ENCODE peak calls at places on chromosome 22, in six cellular contexts. H, F, L, K, M and V are unnamed samples.

GRCh38 chr22:29691636-29692326 is 28.0 kb upstream of the CABP7 start:
- DNase-seq in F (no peak), H (no peak), L (no peak), K (no peak), M (no peak), V (no peak)

GRCh38 chr22:17569971-17570511 is 6.7 kb downstream of the SLC25A18 start:
- DNase-seq in K (no peak), H (no peak), F (no peak), M (peak), L (no peak), V (no peak)

GRCh38 chr22:17159504-17159951 is 451 bp upstream of the HDHD5 start:
- DNase-seq in F (no peak), H (peak), M (peak), K (peak), L (no peak), V (no peak)

GRCh38 chr22:30908051-30908461 is 60.5 kb downstream of the MORC2 start:
- DNase-seq in H (no peak), M (no peak), F (no peak), K (no peak), L (no peak), V (no peak)

GRCh38 chr22:50620861-50621490 is 7.0 kb downstream of the ARSA start:
- DNase-seq in K (no peak), H (peak), F (no peak), M (peak), L (no peak), V (no peak)

GRCh38 chr22:29030618-29031235 is 30.9 kb downstream of the C22orf31 start:
- DNase-seq in H (peak), L (peak), K (peak), M (peak), F (peak), V (peak)

GRCh38 chr22:20606041-20606783 is 98.8 kb downstream of the MED15 start:
- DNase-seq in K (peak), H (peak), M (peak), F (peak), L (peak), V (peak)

GRCh38 chr22:33513388-33514336 is 406.6 kb downstream of the LARGE1 start:
- DNase-seq in M (no peak), F (no peak), H (no peak), L (no peak), K (no peak), V (no peak)

GRCh38 chr22:32158712-32159533 is at the start of gene C22orf42:
- DNase-seq in M (no peak), L (no peak), K (no peak), H (no peak), F (no peak), V (no peak)

GRCh38 chr22:20154602-20155183 is 3.8 kb upstream of the CCDC188 start:
- DNase-seq in F (no peak), H (no peak), L (no peak), M (no peak), K (no peak), V (no peak)

GRCh38 chr22:19767427-19768380 is 7.1 kb downstream of the TBX1 start:
- DNase-seq in L (no peak), M (no peak), F (no peak), K (no peak), H (no peak), V (no peak)

GRCh38 chr22:25741692-25742626 is at the start of gene MYO18B:
- DNase-seq in F (no peak), K (no peak), L (no peak), H (no peak), M (no peak), V (no peak)

GRCh38 chr22:30876925-30877553 is 91.5 kb downstream of the MORC2 start:
- DNase-seq in K (no peak), H (no peak), L (no peak), M (peak), F (no peak), V (no peak)

DNA sequence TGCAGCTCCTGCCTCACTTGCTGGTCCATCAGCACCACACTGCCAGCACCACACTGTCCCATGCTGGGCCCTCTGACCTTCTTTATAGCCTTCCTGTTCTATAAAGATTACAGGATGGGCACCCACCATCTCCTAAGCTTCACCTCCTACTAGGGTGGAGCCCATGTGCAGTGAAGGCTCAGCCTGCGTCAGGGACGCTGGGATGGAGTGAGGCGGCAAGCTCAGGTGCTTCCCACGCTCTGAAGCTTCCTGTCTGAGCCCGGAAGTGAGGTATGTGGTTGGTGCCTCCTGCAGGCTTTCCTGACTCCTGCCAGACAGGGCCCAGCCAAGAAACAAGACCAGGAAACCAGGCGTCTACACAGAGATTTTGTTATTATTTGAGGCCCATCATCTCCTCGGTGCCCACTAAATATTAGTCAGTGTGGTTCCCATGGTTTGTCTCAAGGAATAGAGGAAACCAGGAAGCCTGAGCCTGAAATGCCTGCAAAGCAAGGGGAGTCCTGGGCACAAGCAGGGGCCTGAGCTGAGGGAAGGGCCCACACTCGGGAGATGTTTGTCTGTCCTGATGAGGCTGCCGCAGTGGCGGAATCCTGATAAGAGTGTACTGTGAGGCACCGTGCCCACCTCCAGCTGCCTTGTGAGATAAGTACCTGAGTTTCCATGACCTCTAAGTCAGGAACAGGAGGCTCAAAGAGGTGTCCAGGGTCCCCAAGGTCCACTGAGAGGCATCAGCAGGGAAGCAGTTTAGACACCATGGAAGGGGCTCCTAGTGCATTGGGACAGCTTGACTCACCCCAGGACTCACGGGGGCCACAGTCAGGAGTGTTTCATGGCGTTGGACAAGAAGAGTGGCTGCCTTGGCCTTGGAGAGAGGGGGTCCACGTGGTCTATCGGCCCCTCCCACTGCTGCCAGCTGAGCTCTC is 22.0 kb downstream of the RSPH14 start:
- DNase-seq in M (no peak), H (no peak), F (no peak), L (no peak), K (no peak), V (no peak)
- TF ChIP-seq CTCF in M (no peak), H (no peak), F (no peak), L (no peak), K (no peak), V (no peak)

DNA sequence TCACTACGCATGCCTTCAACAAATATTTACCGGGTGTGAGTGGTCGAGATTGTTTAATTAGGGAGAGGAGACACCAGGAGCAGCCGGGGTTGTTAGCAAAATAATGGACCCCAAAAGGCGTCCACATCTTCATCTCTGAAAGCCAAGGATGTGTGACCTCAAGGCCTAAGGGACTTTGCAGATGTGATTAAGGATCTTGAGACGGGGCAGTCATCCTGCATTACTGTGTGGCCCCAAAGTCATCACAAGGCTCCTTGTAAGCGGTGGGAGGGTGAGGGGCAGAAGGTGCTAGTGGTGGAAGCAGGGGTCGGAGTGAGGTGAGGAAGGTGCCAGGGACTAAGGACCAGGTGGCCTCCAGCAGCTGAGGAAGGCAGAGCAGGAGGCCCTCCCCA is 83.6 kb downstream of the CELSR1 start:
- DNase-seq in F (no peak), L (no peak), M (no peak), H (no peak), K (no peak), V (no peak)
- TF ChIP-seq CTCF in F (no peak), L (no peak), M (no peak), H (no peak), K (no peak), V (no peak)

GRCh38 chr22:45087802-45088201 is 75.9 kb upstream of the NUP50 start:
- DNase-seq in H (no peak), K (no peak), M (no peak), F (no peak), L (no peak), V (no peak)

GRCh38 chr22:45083659-45084305 is 74.0 kb upstream of the PHF21B start:
- DNase-seq in M (peak), K (no peak), H (no peak), F (peak), L (no peak), V (no peak)

GRCh38 chr22:45077826-45078334 is 68.1 kb upstream of the PHF21B start:
- DNase-seq in K (no peak), H (no peak), F (no peak), L (no peak), M (no peak), V (no peak)

GRCh38 chr22:45084400-45084920 is 74.7 kb upstream of the PHF21B start:
- DNase-seq in K (no peak), L (no peak), H (no peak), M (no peak), F (no peak), V (no peak)

GRCh38 chr22:45082795-45083194 is 73.0 kb upstream of the PHF21B start:
- DNase-seq in H (no peak), F (no peak), K (no peak), L (no peak), M (no peak), V (no peak)
- TF ChIP-seq CTCF in H (no peak), F (peak), K (no peak), L (no peak), M (peak), V (peak)

GRCh38 chr22:40671369-40671768 is 7.9 kb upstream of the MCHR1 start:
- DNase-seq in F (no peak), H (no peak), K (no peak), L (no peak), M (no peak), V (no peak)
- TF ChIP-seq CTCF in F (no peak), H (no peak), K (no peak), L (no peak), M (no peak), V (no peak)

GRCh38 chr22:48488149-48488551 is 1339.5 kb downstream of the BRD1 start:
- DNase-seq in F (no peak), M (no peak), H (no peak), K (no peak), L (peak), V (no peak)
- TF ChIP-seq CTCF in F (no peak), M (peak), H (no peak), K (no peak), L (no peak), V (peak)

GRCh38 chr22:39134366-39135091 is 18.0 kb downstream of the CBX7 start:
- DNase-seq in H (no peak), L (no peak), F (no peak), K (no peak), M (no peak), V (no peak)

GRCh38 chr22:39132871-39133524 is 19.5 kb downstream of the CBX7 start:
- DNase-seq in M (no peak), K (no peak), H (no peak), F (no peak), L (no peak), V (no peak)

GRCh38 chr22:39133871-39134270 is 18.6 kb downstream of the CBX7 start:
- DNase-seq in M (no peak), K (no peak), F (no peak), H (no peak), L (no peak), V (no peak)

GRCh38 chr22:39136317-39136716 is 16.2 kb downstream of the CBX7 start:
- DNase-seq in M (no peak), K (no peak), F (no peak), L (no peak), H (no peak), V (no peak)

DNA sequence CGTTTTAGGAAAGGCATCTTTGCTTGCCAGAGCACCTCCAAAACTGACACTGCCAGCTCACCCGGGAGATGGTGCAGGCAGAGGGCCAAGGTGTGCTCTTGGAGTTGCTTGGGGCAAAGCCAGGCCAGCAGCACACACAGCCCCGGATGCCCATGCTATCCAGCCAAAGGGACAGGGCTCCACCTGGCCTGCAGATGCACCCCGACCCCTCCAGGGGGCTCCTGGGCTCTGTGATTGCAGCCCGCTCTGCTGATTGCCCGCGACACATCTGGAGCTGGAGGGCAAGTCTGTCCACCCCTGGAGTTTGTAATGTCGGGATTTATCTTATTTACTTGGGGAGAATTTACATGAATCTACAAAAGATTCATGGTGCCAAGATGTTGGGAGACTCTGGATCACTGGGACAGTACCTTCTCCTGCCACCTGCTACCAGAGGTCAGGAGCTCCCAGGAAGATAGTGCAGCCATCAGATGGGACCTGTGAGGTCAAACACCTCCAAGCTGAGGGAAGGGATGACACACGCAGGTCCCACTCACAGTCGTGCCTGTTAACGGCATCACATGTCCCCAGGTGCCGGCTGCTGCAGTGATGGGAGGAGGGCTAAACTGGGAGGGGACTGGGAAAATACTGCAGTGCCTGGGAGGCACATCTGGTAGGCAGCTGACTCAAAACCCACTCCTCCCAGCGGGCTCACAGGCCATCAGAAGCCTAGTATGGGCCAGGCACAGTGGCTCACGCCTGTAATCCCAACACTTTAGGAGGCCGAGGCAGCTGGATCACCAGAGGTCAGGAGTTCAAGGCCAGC is 17.2 kb downstream of the CBX7 start:
- DNase-seq in L (peak), M (peak), H (no peak), F (peak), K (no peak), V (peak)
- TF ChIP-seq CTCF in L (peak), M (peak), H (no peak), F (peak), K (no peak), V (peak)

GRCh38 chr22:36900880-36901279 is 12.5 kb upstream of the CSF2RB start:
- DNase-seq in H (no peak), F (no peak), M (no peak), K (no peak), L (no peak), V (no peak)

GRCh38 chr22:36902143-36902911 is 11.1 kb upstream of the CSF2RB start:
- DNase-seq in L (no peak), M (no peak), F (no peak), K (no peak), H (no peak), V (no peak)

GRCh38 chr22:36907464-36907863 is 6.0 kb upstream of the CSF2RB start:
- DNase-seq in K (no peak), L (no peak), H (no peak), F (no peak), M (no peak), V (no peak)

GRCh38 chr22:36901411-36902142 is 11.9 kb upstream of the CSF2RB start:
- DNase-seq in L (no peak), F (no peak), H (no peak), M (no peak), K (no peak), V (no peak)

GRCh38 chr22:36904260-36904659 is 9.2 kb upstream of the CSF2RB start:
- DNase-seq in F (no peak), M (no peak), L (no peak), H (no peak), K (no peak), V (no peak)
- TF ChIP-seq CTCF in F (peak), M (no peak), L (no peak), H (no peak), K (no peak), V (no peak)

DNA sequence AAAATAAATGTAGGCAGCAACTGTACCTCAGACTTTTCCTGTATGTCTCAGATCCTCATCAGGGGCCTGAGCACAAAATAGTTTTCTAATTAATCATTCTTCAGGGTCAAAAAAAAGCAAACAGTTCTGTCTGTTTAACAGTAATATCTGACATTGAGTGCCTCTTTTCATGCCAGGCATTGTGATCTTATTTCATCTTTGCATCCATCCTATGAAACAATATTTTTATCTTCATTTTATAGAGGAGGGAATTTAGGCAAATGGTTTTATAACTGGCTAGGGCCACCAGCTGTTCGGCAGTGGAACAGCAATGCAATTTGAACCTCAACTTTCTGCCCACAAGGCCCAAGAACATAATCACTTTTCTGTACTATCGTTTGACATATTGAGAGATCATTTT is 145.6 kb downstream of the WNT7B start:
- DNase-seq in H (no peak), K (no peak), L (no peak), F (peak), M (peak), V (no peak)
- TF ChIP-seq CTCF in H (no peak), K (no peak), L (no peak), F (peak), M (peak), V (no peak)

DNA sequence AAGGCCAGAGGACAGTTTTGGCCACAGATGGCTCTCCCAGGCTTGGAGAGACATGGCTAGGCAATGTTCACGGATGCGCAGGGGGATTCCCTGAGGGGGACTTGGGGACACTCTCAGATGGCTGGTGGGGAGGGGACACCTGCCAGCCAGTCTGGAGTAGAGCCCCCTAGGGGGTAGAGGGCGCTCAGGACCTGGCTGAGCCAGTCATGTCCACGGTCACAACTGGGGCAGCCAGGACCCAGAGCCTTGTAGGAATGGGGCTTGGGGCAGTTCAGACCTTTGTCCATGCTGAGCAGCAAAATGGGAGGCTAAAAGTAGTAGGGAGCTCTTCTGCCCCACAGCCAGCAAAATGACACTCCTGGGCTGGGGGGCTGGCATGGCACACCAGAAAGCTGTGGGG is 1.7 kb downstream of the CSDC2 start:
- DNase-seq in F (no peak), L (no peak), M (no peak), H (no peak), K (no peak), V (no peak)
- TF ChIP-seq CTCF in F (peak), L (no peak), M (no peak), H (no peak), K (no peak), V (no peak)